ENCODE peak calls at places on chromosomes 2 and 18, in seven cellular contexts. One of them, this sample, is unnamed.

GRCh38 chr2:126658910-126659613 is 3.1 kb downstream of the GYPC start:
- DNase-seq in H9: no peak
- DNase-seq in H1: no peak
- DNase-seq in mesendoderm: peak
- DNase-seq in trophoblast cell: no peak
- DNase-seq in IMR-90: peak
- DNase-seq in mesenchymal stem cell: peak
- DNase-seq in this sample: no peak

GRCh38 chr2:134493797-134494196 is 225.0 kb downstream of the TMEM163 start:
- DNase-seq in H1: no peak
- DNase-seq in IMR-90: no peak
- DNase-seq in mesenchymal stem cell: no peak
- DNase-seq in trophoblast cell: no peak
- DNase-seq in mesendoderm: no peak
- DNase-seq in H9: no peak
- DNase-seq in this sample: no peak

GRCh38 chr18:9827856-9828793 is 57.6 kb upstream of the TXNDC2 start:
- DNase-seq in trophoblast cell: peak
- DNase-seq in IMR-90: peak
- DNase-seq in H1: no peak
- DNase-seq in H9: no peak
- DNase-seq in mesendoderm: no peak
- DNase-seq in mesenchymal stem cell: peak
- DNase-seq in this sample: no peak

GRCh38 chr18:50432915-50433314 is 58.1 kb downstream of the SKA1 start:
- DNase-seq in H1: no peak
- DNase-seq in H9: no peak
- DNase-seq in IMR-90: no peak
- DNase-seq in mesendoderm: peak
- DNase-seq in trophoblast cell: no peak
- DNase-seq in mesenchymal stem cell: no peak
- DNase-seq in this sample: no peak

GRCh38 chr2:45922577-45922988 is 271.1 kb downstream of the PRKCE start:
- DNase-seq in IMR-90: peak
- DNase-seq in H1: no peak
- DNase-seq in mesenchymal stem cell: no peak
- DNase-seq in mesendoderm: peak
- DNase-seq in H9: no peak
- DNase-seq in trophoblast cell: peak
- DNase-seq in this sample: no peak

GRCh38 chr2:28997847-28998735 is 17.0 kb downstream of the TOGARAM2 start:
- DNase-seq in H1: no peak
- DNase-seq in mesenchymal stem cell: no peak
- DNase-seq in trophoblast cell: no peak
- DNase-seq in IMR-90: no peak
- DNase-seq in mesendoderm: no peak
- DNase-seq in H9: no peak
- DNase-seq in this sample: no peak

GRCh38 chr2:155368934-155369333 is 670.4 kb downstream of the KCNJ3 start:
- DNase-seq in mesendoderm: no peak
- DNase-seq in H1: no peak
- DNase-seq in IMR-90: peak
- DNase-seq in trophoblast cell: no peak
- DNase-seq in mesenchymal stem cell: no peak
- DNase-seq in H9: no peak
- DNase-seq in this sample: no peak

GRCh38 chr2:70247364-70248144 is 874 bp downstream of the TIA1 start:
- DNase-seq in trophoblast cell: no peak
- DNase-seq in mesendoderm: no peak
- DNase-seq in mesenchymal stem cell: peak
- DNase-seq in IMR-90: peak
- DNase-seq in H1: no peak
- DNase-seq in H9: no peak
- DNase-seq in this sample: peak

GRCh38 chr2:105179469-105180372 is 61.8 kb upstream of the GPR45 start:
- DNase-seq in H9: peak
- DNase-seq in trophoblast cell: no peak
- DNase-seq in mesendoderm: peak
- DNase-seq in H1: no peak
- DNase-seq in mesenchymal stem cell: peak
- DNase-seq in IMR-90: peak
- DNase-seq in this sample: no peak

GRCh38 chr2:156319811-156320490 is 12.6 kb downstream of the NR4A2 start:
- DNase-seq in H9: peak
- DNase-seq in trophoblast cell: peak
- DNase-seq in IMR-90: peak
- DNase-seq in mesendoderm: peak
- DNase-seq in mesenchymal stem cell: peak
- DNase-seq in H1: no peak
- DNase-seq in this sample: peak

GRCh38 chr2:128493880-128494279 is 175.2 kb upstream of the HS6ST1 start:
- DNase-seq in mesenchymal stem cell: no peak
- DNase-seq in IMR-90: no peak
- DNase-seq in mesendoderm: no peak
- DNase-seq in H1: no peak
- DNase-seq in H9: peak
- DNase-seq in trophoblast cell: peak
- DNase-seq in this sample: no peak

GRCh38 chr2:128494307-128494639 is 175.6 kb upstream of the HS6ST1 start:
- DNase-seq in IMR-90: no peak
- DNase-seq in trophoblast cell: no peak
- DNase-seq in mesendoderm: no peak
- DNase-seq in H1: no peak
- DNase-seq in H9: no peak
- DNase-seq in mesenchymal stem cell: no peak
- DNase-seq in this sample: no peak

GRCh38 chr2:128492966-128493811 is 174.5 kb upstream of the HS6ST1 start:
- DNase-seq in H1: no peak
- DNase-seq in trophoblast cell: no peak
- DNase-seq in IMR-90: no peak
- DNase-seq in mesenchymal stem cell: no peak
- DNase-seq in mesendoderm: no peak
- DNase-seq in H9: peak
- DNase-seq in this sample: no peak

GRCh38 chr2:128495996-128496547 is 177.4 kb upstream of the HS6ST1 start:
- DNase-seq in H1: no peak
- DNase-seq in IMR-90: no peak
- DNase-seq in H9: no peak
- DNase-seq in trophoblast cell: no peak
- DNase-seq in mesenchymal stem cell: no peak
- DNase-seq in mesendoderm: no peak
- DNase-seq in this sample: no peak

DNA sequence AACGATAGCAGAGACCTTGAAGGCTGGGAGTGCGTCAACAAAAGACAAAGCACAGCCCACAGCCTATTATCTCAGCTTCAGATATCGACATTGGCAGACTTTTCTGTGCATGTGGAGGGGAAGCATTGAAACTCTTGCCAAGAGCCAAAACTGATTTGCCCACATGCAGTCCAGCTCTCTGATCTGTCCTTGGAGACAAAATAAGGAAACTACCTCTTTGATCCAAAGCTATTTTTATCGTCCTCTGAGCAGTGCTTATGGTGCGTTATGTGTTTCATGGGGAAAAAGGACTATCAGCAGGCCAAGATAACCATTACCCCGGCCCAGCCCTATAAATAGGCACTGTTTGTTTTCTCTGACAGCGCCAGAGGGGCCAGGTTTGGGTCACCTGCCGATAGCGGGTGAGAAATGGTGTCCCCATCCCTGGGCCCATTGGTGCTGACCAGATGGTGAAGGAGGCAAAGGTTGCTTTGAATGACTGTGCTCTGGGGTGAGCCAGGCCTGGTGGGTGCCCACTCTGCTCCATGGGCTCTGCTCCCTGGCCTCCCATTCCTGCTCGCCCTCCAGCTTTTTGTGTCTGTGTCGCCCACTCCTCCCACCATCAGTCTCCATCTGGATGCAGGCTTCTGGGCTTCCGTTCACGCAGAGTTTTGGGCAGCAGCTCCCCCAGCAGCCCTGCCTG is 176.1 kb upstream of the HS6ST1 start:
- DNase-seq in mesendoderm: no peak
- DNase-seq in H1: no peak
- DNase-seq in trophoblast cell: no peak
- DNase-seq in IMR-90: no peak
- DNase-seq in mesenchymal stem cell: no peak
- DNase-seq in H9: peak
- DNase-seq in this sample: no peak
- H2AK5ac ChIP-seq in mesendoderm: no peak
- H2AK5ac ChIP-seq in H1: peak
- H2AK5ac ChIP-seq in trophoblast cell: no peak
- H2AK5ac ChIP-seq in IMR-90: no peak
- H2AK5ac ChIP-seq in mesenchymal stem cell: no peak
- H2AK5ac ChIP-seq in H9: no peak
- H2AK5ac ChIP-seq in this sample: no peak

GRCh38 chr2:182655750-182656149 is 60.3 kb upstream of the DNAJC10 start:
- DNase-seq in H9: no peak
- DNase-seq in IMR-90: no peak
- DNase-seq in mesenchymal stem cell: no peak
- DNase-seq in H1: no peak
- DNase-seq in mesendoderm: peak
- DNase-seq in trophoblast cell: no peak
- DNase-seq in this sample: no peak
- H2BK120ac ChIP-seq in H9: no peak
- H2BK120ac ChIP-seq in IMR-90: no peak
- H2BK120ac ChIP-seq in mesenchymal stem cell: no peak
- H2BK120ac ChIP-seq in H1: no peak
- H2BK120ac ChIP-seq in mesendoderm: no peak
- H2BK120ac ChIP-seq in trophoblast cell: no peak
- H2BK120ac ChIP-seq in this sample: no peak

DNA sequence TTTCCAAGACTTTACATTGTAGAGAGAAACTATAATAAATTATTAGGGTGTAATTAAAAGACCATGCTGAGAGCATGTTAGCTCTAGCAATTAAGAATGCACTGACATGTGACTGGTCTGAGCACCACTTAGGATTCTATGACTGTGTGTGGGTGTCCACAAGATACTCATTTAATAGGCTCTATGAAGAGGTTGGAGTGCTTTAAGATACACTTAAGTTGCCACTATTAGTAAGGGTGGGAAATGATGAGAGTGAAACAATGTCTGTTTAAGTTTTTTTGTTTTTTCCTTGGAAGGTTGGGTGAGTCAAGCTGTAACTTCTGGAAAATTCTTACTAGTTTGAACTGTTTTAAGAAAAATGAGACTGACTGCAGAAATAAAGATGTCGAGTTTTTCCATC is 1.8 kb upstream of the FAP start:
- DNase-seq in H9: no peak
- DNase-seq in mesendoderm: no peak
- DNase-seq in H1: no peak
- DNase-seq in mesenchymal stem cell: peak
- DNase-seq in trophoblast cell: no peak
- DNase-seq in IMR-90: no peak
- DNase-seq in this sample: no peak
- H3K18ac ChIP-seq in H9: no peak
- H3K18ac ChIP-seq in mesendoderm: no peak
- H3K18ac ChIP-seq in H1: no peak
- H3K18ac ChIP-seq in mesenchymal stem cell: peak
- H3K18ac ChIP-seq in trophoblast cell: no peak
- H3K18ac ChIP-seq in IMR-90: peak
- H3K18ac ChIP-seq in this sample: no peak

GRCh38 chr2:120775261-120775660 is 39.6 kb downstream of the GLI2 start:
- DNase-seq in trophoblast cell: no peak
- DNase-seq in mesenchymal stem cell: no peak
- DNase-seq in mesendoderm: no peak
- DNase-seq in H9: no peak
- DNase-seq in IMR-90: no peak
- DNase-seq in H1: no peak
- DNase-seq in this sample: no peak
- H2AK5ac ChIP-seq in trophoblast cell: no peak
- H2AK5ac ChIP-seq in mesenchymal stem cell: no peak
- H2AK5ac ChIP-seq in mesendoderm: no peak
- H2AK5ac ChIP-seq in H9: no peak
- H2AK5ac ChIP-seq in IMR-90: no peak
- H2AK5ac ChIP-seq in H1: no peak
- H2AK5ac ChIP-seq in this sample: no peak